ENCODE peak calls at places on chromosomes 6 and 20, in five cellular contexts. One of them, this sample, is unnamed.

GRCh38 chr20:39576786-39577185 is 614.6 kb downstream of the DHX35 start:
- DNase-seq in GM06990: no peak
- DNase-seq in hepatocyte: no peak
- DNase-seq in heart left ventricle: no peak
- DNase-seq in left lung: no peak
- DNase-seq in this sample: no peak

GRCh38 chr6:136607204-136607931 is 57.1 kb upstream of the MAP7 start:
- DNase-seq in GM06990: no peak
- DNase-seq in hepatocyte: no peak
- DNase-seq in heart left ventricle: no peak
- DNase-seq in left lung: no peak
- DNase-seq in this sample: no peak

GRCh38 chr6:5582758-5583157 is 321.4 kb downstream of the FARS2 start:
- DNase-seq in GM06990: no peak
- DNase-seq in hepatocyte: no peak
- DNase-seq in heart left ventricle: no peak
- DNase-seq in left lung: no peak
- DNase-seq in this sample: no peak

GRCh38 chr20:20603339-20603990 is 109.0 kb downstream of the RALGAPA2 start:
- DNase-seq in GM06990: peak; percentile 70
- DNase-seq in hepatocyte: no peak
- DNase-seq in heart left ventricle: no peak
- DNase-seq in left lung: peak; percentile 38
- DNase-seq in this sample: peak; percentile 20

GRCh38 chr6:141541766-141542324 is 590.9 kb upstream of the GJE1 start:
- DNase-seq in GM06990: no peak
- DNase-seq in hepatocyte: no peak
- DNase-seq in heart left ventricle: no peak
- DNase-seq in left lung: no peak
- DNase-seq in this sample: peak; percentile 22

GRCh38 chr6:13398081-13398406 is 69.7 kb upstream of the TBC1D7 start:
- DNase-seq in GM06990: no peak
- DNase-seq in hepatocyte: no peak
- DNase-seq in heart left ventricle: no peak
- DNase-seq in left lung: no peak
- DNase-seq in this sample: no peak

GRCh38 chr20:33657704-33658095 is 4.4 kb upstream of the C20orf144 start:
- DNase-seq in GM06990: no peak
- DNase-seq in hepatocyte: no peak
- DNase-seq in heart left ventricle: no peak
- DNase-seq in left lung: no peak
- DNase-seq in this sample: no peak

GRCh38 chr6:127841811-127842210 is 59.0 kb downstream of the THEMIS start:
- DNase-seq in GM06990: no peak
- DNase-seq in hepatocyte: no peak
- DNase-seq in heart left ventricle: no peak
- DNase-seq in left lung: no peak
- DNase-seq in this sample: no peak

GRCh38 chr20:51837876-51838420 is 35.6 kb upstream of the SALL4 start:
- DNase-seq in GM06990: no peak
- DNase-seq in hepatocyte: no peak
- DNase-seq in heart left ventricle: no peak
- DNase-seq in left lung: no peak
- DNase-seq in this sample: no peak

GRCh38 chr20:34311118-34312023 is 8.2 kb upstream of the AHCY start:
- DNase-seq in GM06990: no peak
- DNase-seq in hepatocyte: peak; percentile 86
- DNase-seq in heart left ventricle: no peak
- DNase-seq in left lung: no peak
- DNase-seq in this sample: no peak

GRCh38 chr6:5093231-5094015 is 8.3 kb downstream of the PPP1R3G start:
- DNase-seq in GM06990: no peak
- DNase-seq in hepatocyte: no peak
- DNase-seq in heart left ventricle: peak; percentile 55
- DNase-seq in left lung: no peak
- DNase-seq in this sample: no peak

GRCh38 chr6:111027219-111027618 is 45.4 kb downstream of the RPF2 start:
- DNase-seq in GM06990: no peak
- DNase-seq in hepatocyte: no peak
- DNase-seq in heart left ventricle: no peak
- DNase-seq in left lung: no peak
- DNase-seq in this sample: no peak
- H3K36me3 ChIP-seq in GM06990: peaks cover 4% of the 10 kb centered on the region
- H3K36me3 ChIP-seq in hepatocyte: no peaks in the 10 kb centered on the region
- H3K36me3 ChIP-seq in heart left ventricle: peaks cover 48% of the 10 kb centered on the region
- H3K36me3 ChIP-seq in left lung: no peaks in the 10 kb centered on the region
- H3K36me3 ChIP-seq in this sample: peaks cover 62% of the 10 kb centered on the region

GRCh38 chr6:42545226-42545773 is 18.5 kb upstream of the UBR2 start:
- DNase-seq in GM06990: no peak
- DNase-seq in hepatocyte: no peak
- DNase-seq in heart left ventricle: no peak
- DNase-seq in left lung: peak; percentile 44
- DNase-seq in this sample: no peak

GRCh38 chr6:42550277-42550676 is 13.6 kb upstream of the UBR2 start:
- DNase-seq in GM06990: no peak
- DNase-seq in hepatocyte: no peak
- DNase-seq in heart left ventricle: no peak
- DNase-seq in left lung: no peak
- DNase-seq in this sample: no peak

GRCh38 chr6:42552380-42552779 is 11.4 kb upstream of the UBR2 start:
- DNase-seq in GM06990: no peak
- DNase-seq in hepatocyte: no peak
- DNase-seq in heart left ventricle: no peak
- DNase-seq in left lung: no peak
- DNase-seq in this sample: no peak

GRCh38 chr6:42551202-42551601 is 12.6 kb upstream of the UBR2 start:
- DNase-seq in GM06990: no peak
- DNase-seq in hepatocyte: no peak
- DNase-seq in heart left ventricle: no peak
- DNase-seq in left lung: no peak
- DNase-seq in this sample: no peak

DNA sequence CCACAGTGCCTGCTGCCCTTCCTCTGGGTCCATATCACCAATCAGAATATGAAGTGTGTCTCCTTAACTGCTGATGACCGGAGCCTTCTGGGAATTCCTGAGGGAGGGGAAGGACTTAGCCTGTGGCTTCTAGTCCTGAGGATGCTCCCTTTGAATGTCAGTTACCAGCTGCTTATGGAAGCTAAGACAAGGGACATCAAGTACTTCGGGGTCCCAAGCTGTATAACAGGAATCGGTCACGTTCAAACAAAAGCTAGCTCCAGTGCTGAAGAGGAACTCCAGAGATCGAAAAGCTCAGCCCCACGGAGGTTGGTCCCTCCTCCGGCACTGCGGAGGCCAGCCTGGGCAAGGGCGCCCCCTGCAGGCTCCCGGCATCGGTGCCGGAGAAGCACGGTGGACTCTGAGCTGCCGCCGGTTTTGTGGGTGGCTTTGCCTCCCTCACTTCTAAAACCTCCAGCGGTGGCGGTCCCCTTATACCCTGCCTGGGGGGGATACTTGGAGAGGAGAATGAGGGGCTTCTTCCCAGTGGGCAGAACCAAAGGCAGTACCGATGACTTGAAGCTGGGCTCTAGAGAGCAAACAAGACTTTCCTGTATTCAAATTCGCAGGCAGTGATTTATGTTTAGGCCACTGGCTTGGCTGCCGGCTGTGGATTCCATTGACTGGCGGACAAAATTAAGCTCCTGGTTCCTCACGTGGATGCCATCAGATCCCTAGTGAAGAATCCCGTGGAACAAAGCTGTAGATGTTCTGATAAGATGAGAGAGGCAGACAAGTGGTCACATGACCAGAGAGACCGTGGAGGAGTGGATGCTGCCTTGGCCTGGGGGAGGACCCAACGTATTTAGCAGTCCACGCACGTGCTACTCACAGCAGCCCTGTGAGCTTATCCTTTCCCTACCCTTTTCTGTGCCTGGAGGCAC is 16.2 kb upstream of the UBR2 start:
- DNase-seq in GM06990: peak; percentile 87
- DNase-seq in hepatocyte: peak; percentile 90
- DNase-seq in heart left ventricle: peak; percentile 84
- DNase-seq in left lung: peak; percentile 86
- DNase-seq in this sample: peak; percentile 87
- H3K4me3 ChIP-seq in GM06990: peak overlapping the region; percentile 58
- H3K4me3 ChIP-seq in hepatocyte: no peak overlapping the region
- H3K4me3 ChIP-seq in heart left ventricle: peak overlapping the region; percentile 62
- H3K4me3 ChIP-seq in left lung: peak overlapping the region; percentile 40
- H3K4me3 ChIP-seq in this sample: peak overlapping the region; percentile 58

GRCh38 chr6:152993431-152993830 is 9.1 kb downstream of the MTRF1L start:
- DNase-seq in GM06990: no peak
- DNase-seq in hepatocyte: no peak
- DNase-seq in heart left ventricle: no peak
- DNase-seq in left lung: no peak
- DNase-seq in this sample: no peak
- TF ChIP-seq CTCF in GM06990: peak; percentile 11
- TF ChIP-seq CTCF in hepatocyte: no peak
- TF ChIP-seq CTCF in heart left ventricle: no peak
- TF ChIP-seq CTCF in left lung: no peak
- TF ChIP-seq CTCF in this sample: peak; percentile 44

GRCh38 chr6:7249391-7249790 is 63.6 kb downstream of the SSR1 start:
- DNase-seq in GM06990: no peak
- DNase-seq in hepatocyte: no peak
- DNase-seq in heart left ventricle: no peak
- DNase-seq in left lung: no peak
- DNase-seq in this sample: no peak
- H3K36me3 ChIP-seq in GM06990: peaks cover 41% of the 10 kb centered on the region
- H3K36me3 ChIP-seq in hepatocyte: no peaks in the 10 kb centered on the region
- H3K36me3 ChIP-seq in heart left ventricle: peaks cover 69% of the 10 kb centered on the region
- H3K36me3 ChIP-seq in left lung: no peaks in the 10 kb centered on the region
- H3K36me3 ChIP-seq in this sample: no peaks in the 10 kb centered on the region

GRCh38 chr6:163651910-163652309 is 237.4 kb downstream of the QKI start:
- DNase-seq in GM06990: no peak
- DNase-seq in hepatocyte: peak; percentile 59
- DNase-seq in heart left ventricle: no peak
- DNase-seq in left lung: no peak
- DNase-seq in this sample: no peak
- H3K4me3 ChIP-seq in GM06990: no peak overlapping the region
- H3K4me3 ChIP-seq in hepatocyte: no peak overlapping the region
- H3K4me3 ChIP-seq in heart left ventricle: no peak overlapping the region
- H3K4me3 ChIP-seq in left lung: no peak overlapping the region
- H3K4me3 ChIP-seq in this sample: no peak overlapping the region

DNA sequence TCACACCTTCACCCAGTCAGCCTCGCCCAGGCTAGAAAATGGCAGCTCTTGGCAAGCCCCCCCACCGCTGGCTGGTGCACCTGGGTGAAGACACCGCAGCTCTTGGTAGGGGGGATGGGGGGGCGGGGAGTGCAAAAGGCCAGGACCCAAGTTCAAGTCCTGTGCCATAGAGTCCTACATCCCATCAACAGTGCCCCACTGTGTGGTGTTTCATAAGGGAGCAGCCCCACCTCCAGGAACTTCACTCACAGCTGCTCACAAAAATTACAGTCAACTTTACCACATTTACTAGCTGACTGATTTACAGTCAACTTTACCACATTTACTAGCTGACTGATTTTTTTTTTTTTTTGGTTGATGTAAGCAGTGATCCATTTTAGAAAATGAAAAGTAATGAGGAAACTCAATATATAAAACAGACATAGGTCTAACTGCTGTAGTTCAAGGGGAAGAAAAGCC is 209.0 kb upstream of the SNX9 start:
- DNase-seq in GM06990: no peak
- DNase-seq in hepatocyte: no peak
- DNase-seq in heart left ventricle: no peak
- DNase-seq in left lung: no peak
- DNase-seq in this sample: peak; percentile 38
- TF ChIP-seq CTCF in GM06990: peak; percentile 11
- TF ChIP-seq CTCF in hepatocyte: peak; percentile 14
- TF ChIP-seq CTCF in heart left ventricle: no peak
- TF ChIP-seq CTCF in left lung: no peak
- TF ChIP-seq CTCF in this sample: peak; percentile 43

GRCh38 chr20:38545771-38546170 is 35.2 kb upstream of the ADIG start:
- DNase-seq in GM06990: no peak
- DNase-seq in hepatocyte: no peak
- DNase-seq in heart left ventricle: no peak
- DNase-seq in left lung: no peak
- DNase-seq in this sample: no peak

GRCh38 chr20:38547288-38547825 is 33.6 kb upstream of the ADIG start:
- DNase-seq in GM06990: no peak
- DNase-seq in hepatocyte: no peak
- DNase-seq in heart left ventricle: no peak
- DNase-seq in left lung: no peak
- DNase-seq in this sample: no peak

GRCh38 chr20:38551056-38551626 is 29.9 kb upstream of the ADIG start:
- DNase-seq in GM06990: no peak
- DNase-seq in hepatocyte: no peak
- DNase-seq in heart left ventricle: no peak
- DNase-seq in left lung: no peak
- DNase-seq in this sample: no peak

GRCh38 chr20:38550274-38550673 is 30.7 kb upstream of the ADIG start:
- DNase-seq in GM06990: no peak
- DNase-seq in hepatocyte: no peak
- DNase-seq in heart left ventricle: no peak
- DNase-seq in left lung: no peak
- DNase-seq in this sample: peak; percentile 41

DNA sequence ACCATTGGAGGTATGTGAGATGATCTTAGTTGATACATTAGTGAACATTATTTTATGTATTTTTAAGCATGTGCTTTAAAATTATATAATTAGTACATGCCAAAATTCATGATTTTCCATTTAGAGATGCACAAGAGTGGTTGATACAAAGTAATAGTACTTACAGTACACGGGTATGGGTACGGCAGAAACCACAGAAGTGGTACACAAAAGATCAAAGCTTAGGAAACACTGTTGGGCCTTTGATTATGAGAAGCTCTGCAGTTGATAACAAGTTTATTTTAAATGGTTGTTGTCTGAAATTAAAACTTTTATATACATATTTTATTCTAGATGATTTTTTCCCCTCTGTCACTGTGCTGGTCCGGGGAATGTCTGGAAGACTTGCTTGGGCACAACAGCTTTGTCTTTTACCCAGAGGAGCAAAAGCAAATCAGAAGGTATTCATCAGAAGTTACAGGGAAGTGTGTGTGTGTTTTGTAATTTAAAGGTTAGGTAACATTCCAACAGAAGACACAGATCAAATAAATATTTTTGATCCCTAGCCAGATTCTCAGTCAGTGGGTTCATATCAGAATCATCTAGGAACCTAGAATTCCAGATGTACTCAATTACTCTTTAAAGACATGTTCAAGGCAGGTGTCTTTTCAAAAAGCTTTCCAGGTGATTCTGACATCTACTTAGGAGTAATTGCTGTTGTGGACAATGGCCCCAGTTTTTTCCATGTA is 32.5 kb upstream of the ADIG start:
- DNase-seq in GM06990: no peak
- DNase-seq in hepatocyte: no peak
- DNase-seq in heart left ventricle: no peak
- DNase-seq in left lung: no peak
- DNase-seq in this sample: no peak
- H3K36me3 ChIP-seq in GM06990: peaks cover 9% of the 10 kb centered on the region
- H3K36me3 ChIP-seq in hepatocyte: no peaks in the 10 kb centered on the region
- H3K36me3 ChIP-seq in heart left ventricle: peaks cover 100% of the 10 kb centered on the region
- H3K36me3 ChIP-seq in left lung: no peaks in the 10 kb centered on the region
- H3K36me3 ChIP-seq in this sample: peaks cover 92% of the 10 kb centered on the region

DNA sequence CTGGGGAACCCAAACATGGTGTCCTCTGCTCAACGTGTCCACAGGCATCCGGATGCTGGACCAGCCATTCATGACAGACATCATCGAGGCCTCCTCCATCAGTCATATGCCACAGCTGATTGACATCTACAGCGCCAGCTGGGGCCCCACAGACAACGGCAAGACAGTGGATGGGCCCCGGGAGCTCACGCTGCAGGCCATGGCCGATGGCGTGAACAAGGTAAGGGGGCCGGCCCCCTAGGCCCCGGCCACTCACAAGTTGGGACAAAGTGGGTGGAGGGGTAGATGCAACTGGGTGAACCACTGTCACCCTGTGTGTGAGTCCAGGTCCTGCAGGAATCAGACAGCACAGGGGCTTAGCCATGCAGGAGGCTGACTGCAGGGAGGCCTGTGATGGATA is 94.5 kb downstream of the BFSP1 start:
- DNase-seq in GM06990: no peak
- DNase-seq in hepatocyte: no peak
- DNase-seq in heart left ventricle: no peak
- DNase-seq in left lung: no peak
- DNase-seq in this sample: no peak
- H3K4me3 ChIP-seq in GM06990: no peak overlapping the region
- H3K4me3 ChIP-seq in hepatocyte: no peak overlapping the region
- H3K4me3 ChIP-seq in heart left ventricle: no peak overlapping the region
- H3K4me3 ChIP-seq in left lung: no peak overlapping the region
- H3K4me3 ChIP-seq in this sample: no peak overlapping the region

This sample was measured in OCI-LY7.